ENCODE peak calls at places on chromosomes 6 and 20, in five cellular contexts. One of them, this sample, is unnamed.

GRCh38 chr6:7060769-7061516 is 46.8 kb upstream of the RREB1 start:
- DNase-seq in fibroblast of lung: no peak
- DNase-seq in right lobe of liver: no peak
- DNase-seq in spleen: no peak
- DNase-seq in endodermal cell: no peak
- DNase-seq in this sample: no peak

GRCh38 chr6:133101790-133102189 is 139.4 kb upstream of the EYA4 start:
- DNase-seq in spleen: no peak
- DNase-seq in right lobe of liver: no peak
- DNase-seq in fibroblast of lung: no peak
- DNase-seq in endodermal cell: no peak
- DNase-seq in this sample: no peak

GRCh38 chr20:58547527-58548475 is 32.6 kb upstream of the APCDD1L start:
- DNase-seq in fibroblast of lung: no peak
- DNase-seq in spleen: no peak
- DNase-seq in right lobe of liver: no peak
- DNase-seq in endodermal cell: peak
- DNase-seq in this sample: no peak

GRCh38 chr6:130513770-130514169 is 148.0 kb downstream of the TMEM200A start:
- DNase-seq in endodermal cell: no peak
- DNase-seq in fibroblast of lung: peak
- DNase-seq in right lobe of liver: no peak
- DNase-seq in spleen: no peak
- DNase-seq in this sample: no peak

GRCh38 chr20:42313704-42314103 is 695.5 kb upstream of the CHD6 start:
- DNase-seq in fibroblast of lung: no peak
- DNase-seq in endodermal cell: no peak
- DNase-seq in spleen: no peak
- DNase-seq in right lobe of liver: no peak
- DNase-seq in this sample: no peak

GRCh38 chr20:59806578-59806975 is 126.9 kb downstream of the SYCP2 start:
- DNase-seq in spleen: no peak
- DNase-seq in right lobe of liver: no peak
- DNase-seq in endodermal cell: no peak
- DNase-seq in fibroblast of lung: no peak
- DNase-seq in this sample: no peak

GRCh38 chr6:152054441-152054840 is 247.0 kb downstream of the ESR1 start:
- DNase-seq in endodermal cell: no peak
- DNase-seq in fibroblast of lung: no peak
- DNase-seq in spleen: no peak
- DNase-seq in right lobe of liver: no peak
- DNase-seq in this sample: peak

GRCh38 chr6:43776799-43777776 is 7.1 kb downstream of the VEGFA start:
- DNase-seq in right lobe of liver: no peak
- DNase-seq in fibroblast of lung: no peak
- DNase-seq in endodermal cell: no peak
- DNase-seq in spleen: peak
- DNase-seq in this sample: no peak

GRCh38 chr6:124190256-124190655 is 386.6 kb downstream of the NKAIN2 start:
- DNase-seq in right lobe of liver: no peak
- DNase-seq in endodermal cell: no peak
- DNase-seq in fibroblast of lung: no peak
- DNase-seq in spleen: no peak
- DNase-seq in this sample: no peak

GRCh38 chr6:36426622-36427021 is 16.0 kb downstream of the PXT1 start:
- DNase-seq in spleen: no peak
- DNase-seq in endodermal cell: no peak
- DNase-seq in right lobe of liver: no peak
- DNase-seq in fibroblast of lung: no peak
- DNase-seq in this sample: no peak

GRCh38 chr20:25142435-25142834 is 53.1 kb upstream of the ENTPD6 start:
- DNase-seq in endodermal cell: no peak
- DNase-seq in fibroblast of lung: no peak
- DNase-seq in right lobe of liver: no peak
- DNase-seq in spleen: no peak
- DNase-seq in this sample: no peak

GRCh38 chr6:32835167-32835893 is 3.2 kb downstream of the TAP2 start:
- DNase-seq in right lobe of liver: no peak
- DNase-seq in fibroblast of lung: no peak
- DNase-seq in spleen: no peak
- DNase-seq in endodermal cell: no peak
- DNase-seq in this sample: no peak

GRCh38 chr6:127120109-127120786 is 1.8 kb downstream of the RSPO3 start:
- DNase-seq in fibroblast of lung: no peak
- DNase-seq in right lobe of liver: no peak
- DNase-seq in spleen: no peak
- DNase-seq in endodermal cell: peak
- DNase-seq in this sample: no peak

GRCh38 chr6:89638320-89639195 is at the start of gene LYRM2:
- DNase-seq in endodermal cell: peak
- DNase-seq in fibroblast of lung: peak
- DNase-seq in spleen: peak
- DNase-seq in right lobe of liver: peak
- DNase-seq in this sample: peak
- TF ChIP-seq CTCF in endodermal cell: no peak
- TF ChIP-seq CTCF in fibroblast of lung: no peak
- TF ChIP-seq CTCF in spleen: peak
- TF ChIP-seq CTCF in right lobe of liver: peak
- TF ChIP-seq CTCF in this sample: peak

GRCh38 chr6:160926281-160927276 is 65.0 kb upstream of the MAP3K4 start:
- DNase-seq in right lobe of liver: no peak
- DNase-seq in fibroblast of lung: no peak
- DNase-seq in spleen: no peak
- DNase-seq in endodermal cell: no peak
- DNase-seq in this sample: no peak

GRCh38 chr6:160919713-160920112 is 71.9 kb upstream of the MAP3K4 start:
- DNase-seq in endodermal cell: no peak
- DNase-seq in spleen: no peak
- DNase-seq in fibroblast of lung: peak
- DNase-seq in right lobe of liver: peak
- DNase-seq in this sample: peak

GRCh38 chr6:160917581-160917980 is 74.0 kb upstream of the MAP3K4 start:
- DNase-seq in fibroblast of lung: no peak
- DNase-seq in spleen: no peak
- DNase-seq in right lobe of liver: no peak
- DNase-seq in endodermal cell: no peak
- DNase-seq in this sample: no peak

GRCh38 chr6:160921095-160921494 is 70.5 kb upstream of the MAP3K4 start:
- DNase-seq in spleen: no peak
- DNase-seq in endodermal cell: no peak
- DNase-seq in right lobe of liver: no peak
- DNase-seq in fibroblast of lung: no peak
- DNase-seq in this sample: no peak
- TF ChIP-seq CTCF in spleen: no peak
- TF ChIP-seq CTCF in endodermal cell: no peak
- TF ChIP-seq CTCF in right lobe of liver: no peak
- TF ChIP-seq CTCF in fibroblast of lung: no peak
- TF ChIP-seq CTCF in this sample: no peak

DNA sequence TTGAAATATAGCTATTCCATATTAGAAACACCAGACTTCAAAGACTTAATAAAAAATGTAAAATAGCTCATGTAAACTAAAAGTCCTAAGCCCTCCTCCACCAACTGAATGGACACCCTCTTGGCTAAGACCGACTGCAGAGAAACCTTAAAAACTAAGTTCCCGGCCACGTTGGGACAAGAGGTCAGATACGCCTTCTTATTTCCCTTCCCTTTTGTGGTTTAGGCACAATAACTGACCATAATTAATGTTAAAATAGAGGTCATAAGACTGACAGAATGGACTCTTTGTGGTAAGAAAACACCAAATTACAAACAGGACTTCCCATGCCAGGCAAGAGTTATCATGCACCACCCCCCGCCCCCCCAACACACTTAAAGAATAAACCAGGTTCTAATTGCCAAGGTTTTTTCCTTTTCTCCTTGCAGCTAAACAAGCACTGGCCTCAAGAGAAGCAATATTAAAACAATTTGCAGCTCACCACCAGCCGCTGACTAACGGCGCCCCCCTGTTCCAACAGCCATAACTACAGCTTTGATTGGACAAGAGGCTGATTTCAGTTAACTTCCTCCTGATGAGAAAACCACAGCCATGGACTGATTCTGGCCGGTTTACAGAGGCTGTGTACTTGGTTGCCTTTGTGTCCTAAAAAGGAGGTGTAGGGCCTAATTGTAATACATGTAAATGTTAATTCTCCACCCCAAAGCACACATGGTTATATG is 10.7 kb upstream of the LAMP5 start:
- DNase-seq in fibroblast of lung: peak
- DNase-seq in right lobe of liver: no peak
- DNase-seq in spleen: no peak
- DNase-seq in endodermal cell: peak
- DNase-seq in this sample: no peak
- TF ChIP-seq CTCF in fibroblast of lung: peak
- TF ChIP-seq CTCF in right lobe of liver: no peak
- TF ChIP-seq CTCF in spleen: no peak
- TF ChIP-seq CTCF in endodermal cell: peak
- TF ChIP-seq CTCF in this sample: no peak

GRCh38 chr6:41935190-41935569 is 6.4 kb downstream of the CCND3 start:
- DNase-seq in fibroblast of lung: no peak
- DNase-seq in endodermal cell: no peak
- DNase-seq in spleen: no peak
- DNase-seq in right lobe of liver: no peak
- DNase-seq in this sample: no peak
- TF ChIP-seq CTCF in fibroblast of lung: no peak
- TF ChIP-seq CTCF in endodermal cell: no peak
- TF ChIP-seq CTCF in spleen: no peak
- TF ChIP-seq CTCF in right lobe of liver: no peak
- TF ChIP-seq CTCF in this sample: no peak

DNA sequence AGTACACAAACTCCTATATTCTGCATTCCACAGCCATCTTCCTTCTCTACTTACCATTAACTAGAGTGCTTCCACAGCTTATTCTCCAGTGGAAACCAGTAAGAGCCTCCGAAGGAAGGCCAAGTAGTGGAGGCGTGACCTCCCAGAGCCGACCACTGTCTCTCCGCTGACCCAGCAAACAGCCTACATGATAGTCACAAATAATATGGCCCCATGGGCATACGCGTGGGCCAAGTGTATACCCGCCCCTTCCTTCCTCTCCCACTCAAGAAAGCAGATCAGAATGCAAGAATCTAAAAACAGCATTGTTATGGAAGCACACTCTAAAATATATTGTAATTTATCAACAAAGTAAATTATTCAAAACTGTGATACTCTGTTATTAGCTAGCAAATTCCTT is 526.6 kb upstream of the JARID2 start:
- DNase-seq in endodermal cell: no peak
- DNase-seq in fibroblast of lung: no peak
- DNase-seq in spleen: no peak
- DNase-seq in right lobe of liver: no peak
- DNase-seq in this sample: no peak
- TF ChIP-seq CTCF in endodermal cell: no peak
- TF ChIP-seq CTCF in fibroblast of lung: no peak
- TF ChIP-seq CTCF in spleen: no peak
- TF ChIP-seq CTCF in right lobe of liver: no peak
- TF ChIP-seq CTCF in this sample: no peak

DNA sequence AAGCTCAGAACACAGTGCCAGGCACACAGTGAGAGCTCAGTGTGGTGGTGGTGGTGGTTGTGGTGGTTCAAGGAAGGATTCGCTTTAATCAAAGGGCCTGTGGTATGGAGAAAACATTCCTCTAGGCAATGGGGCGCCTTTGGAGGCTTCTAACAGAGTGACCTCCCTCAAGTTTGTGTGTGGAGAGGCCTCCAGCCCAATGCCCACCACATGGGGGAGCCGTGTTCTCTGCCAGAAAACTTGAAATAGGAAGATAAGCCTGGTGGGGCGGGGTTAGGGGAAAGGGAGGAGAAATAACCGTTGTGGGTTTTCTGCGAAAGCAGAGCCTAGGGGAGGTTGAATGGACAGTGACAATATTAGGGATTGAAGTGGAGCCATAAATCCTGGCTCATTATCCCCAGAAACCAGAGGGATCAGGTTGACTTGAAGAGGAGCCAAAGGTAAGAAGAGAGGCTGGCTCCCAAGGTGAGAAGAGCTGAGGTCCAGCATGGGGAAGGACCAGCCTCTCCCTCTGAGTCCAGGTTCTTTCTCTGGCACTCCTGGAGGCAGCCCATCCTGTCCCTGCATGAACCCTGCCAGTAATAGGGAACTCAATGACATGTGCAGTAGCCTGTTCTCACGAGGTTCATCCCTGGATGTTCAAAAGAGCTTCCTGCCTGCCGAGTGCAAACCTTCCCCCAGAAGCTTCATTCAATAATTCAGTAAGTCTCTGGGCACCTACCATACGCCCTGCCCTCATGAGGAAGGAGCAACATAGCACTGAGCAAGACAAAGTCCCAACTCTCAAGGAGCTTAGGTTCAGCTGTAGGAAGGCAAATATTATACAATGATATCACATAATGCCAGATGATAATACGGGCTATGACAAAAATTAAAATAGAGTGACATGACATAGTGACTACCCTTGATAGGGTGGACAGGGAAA is 51.4 kb downstream of the TGM2 start:
- DNase-seq in right lobe of liver: no peak
- DNase-seq in endodermal cell: peak
- DNase-seq in fibroblast of lung: peak
- DNase-seq in spleen: no peak
- DNase-seq in this sample: no peak
- TF ChIP-seq CTCF in right lobe of liver: peak
- TF ChIP-seq CTCF in endodermal cell: peak
- TF ChIP-seq CTCF in fibroblast of lung: peak
- TF ChIP-seq CTCF in spleen: peak
- TF ChIP-seq CTCF in this sample: peak

DNA sequence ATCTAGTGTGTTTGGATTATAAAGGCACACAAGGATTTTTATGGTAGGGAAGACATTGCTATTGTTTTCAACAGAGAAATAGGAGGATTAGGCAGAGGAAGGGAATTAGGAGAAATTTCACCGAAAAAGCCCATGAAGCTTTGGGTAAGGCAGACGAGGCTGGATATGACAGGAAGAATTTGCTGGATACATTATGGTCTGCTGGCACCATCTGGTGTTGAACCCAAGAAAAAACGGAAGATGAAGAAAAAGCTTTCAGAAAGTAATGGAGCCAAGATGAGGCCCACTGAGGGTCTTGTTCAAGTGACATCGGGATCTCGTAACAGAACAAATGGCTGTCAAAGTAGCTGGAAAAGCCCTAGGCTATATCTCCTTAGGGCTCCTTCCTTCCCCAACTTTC is 56.5 kb downstream of the OR2J2 start:
- DNase-seq in fibroblast of lung: no peak
- DNase-seq in endodermal cell: no peak
- DNase-seq in right lobe of liver: no peak
- DNase-seq in spleen: no peak
- DNase-seq in this sample: no peak
- TF ChIP-seq CTCF in fibroblast of lung: no peak
- TF ChIP-seq CTCF in endodermal cell: peak
- TF ChIP-seq CTCF in right lobe of liver: peak
- TF ChIP-seq CTCF in spleen: no peak
- TF ChIP-seq CTCF in this sample: no peak